ENCODE peak calls at places on chromosomes 5 and 9, in nine cellular contexts. P is type B pancreatic cell, C is fibroblast of the aortic adventitia, D is coronary artery, O is RCC 7860, I is HEK293T, X is GM12892, E is AG04450, A is pancreas. H is an unnamed sample.

GRCh38 chr9:115289757-115290208 is 171.8 kb upstream of the TNC start:
- DNase-seq in P (no peak), C (peak; percentile 55), D (no peak), O (peak; percentile 85), I (no peak), X (no peak), E (peak; percentile 39), A (no peak), H (no peak)

GRCh38 chr5:34486160-34486765 is 169.9 kb upstream of the RAI14 start:
- DNase-seq in P (no peak), C (peak; percentile 91), D (no peak), O (peak; percentile 77), I (peak; percentile 76), X (no peak), E (peak; percentile 72), A (peak; percentile 94), H (peak; percentile 71)

GRCh38 chr9:98445576-98445975 is 190.1 kb upstream of the TBC1D2 start:
- DNase-seq in P (no peak), C (no peak), D (no peak), O (no peak), I (no peak), X (no peak), E (no peak), A (no peak), H (no peak)

GRCh38 chr5:95272530-95272929 is 12.4 kb downstream of the MCTP1 start:
- DNase-seq in P (no peak), C (no peak), D (no peak), O (no peak), I (no peak), X (no peak), E (no peak), A (no peak), H (no peak)

GRCh38 chr5:121053055-121053985 is 589.2 kb downstream of the PRR16 start:
- DNase-seq in P (no peak), C (no peak), D (no peak), O (no peak), I (no peak), X (no peak), E (no peak), A (no peak), H (no peak)

GRCh38 chr5:153901449-153901848 is 137.3 kb downstream of the FAM114A2 start:
- DNase-seq in P (no peak), C (no peak), D (no peak), O (no peak), I (no peak), X (no peak), E (no peak), A (no peak), H (no peak)

GRCh38 chr5:111563041-111563822 is 50.9 kb upstream of the STARD4 start:
- DNase-seq in P (no peak), C (peak; percentile 74), D (no peak), O (peak; percentile 83), I (no peak), X (no peak), E (peak; percentile 51), A (no peak), H (no peak)

GRCh38 chr9:21172156-21172555 is 5.7 kb upstream of the IFNA21 start:
- DNase-seq in P (no peak), C (no peak), D (no peak), O (no peak), I (no peak), X (no peak), E (no peak), A (no peak), H (no peak)

GRCh38 chr5:61964199-61964598 is 341.8 kb upstream of the KIF2A start:
- DNase-seq in P (no peak), C (peak; percentile 21), D (no peak), O (peak; percentile 5), I (no peak), X (no peak), E (no peak), A (no peak), H (no peak)

GRCh38 chr5:124512236-124512635 is 234.2 kb downstream of the ZNF608 start:
- DNase-seq in P (no peak), C (peak; percentile 26), D (no peak), O (no peak), I (no peak), X (no peak), E (no peak), A (no peak), H (no peak)

GRCh38 chr5:585556-585955 is 26.6 kb upstream of the CEP72 start:
- DNase-seq in P (no peak), C (no peak), D (peak; percentile 40), O (no peak), I (no peak), X (no peak), E (no peak), A (no peak), H (no peak)

GRCh38 chr5:154755361-154756202 is at the start of gene LARP1:
- DNase-seq in P (peak; percentile 73), C (no peak), D (no peak), O (no peak), I (no peak), X (no peak), E (no peak), A (peak; percentile 80), H (peak; percentile 76)

H was measured in SJSA1.